ENCODE peak calls at places on chromosomes 5 and 9, in seven cellular contexts. One of them, this sample, is unnamed.

GRCh38 chr9:113619156-113619861 is 155.8 kb downstream of the RGS3 start:
- DNase-seq in hepatocyte: no peak
- DNase-seq in CD8-positive, alpha-beta memory T cell: no peak
- DNase-seq in anterior cingulate cortex: no peak
- DNase-seq in HEK293T: no peak
- DNase-seq in dorsolateral prefrontal cortex: peak
- DNase-seq in omental fat pad: no peak
- DNase-seq in this sample: no peak

GRCh38 chr5:141617682-141618029 is 1.1 kb downstream of the DIAPH1 start:
- DNase-seq in hepatocyte: no peak
- DNase-seq in CD8-positive, alpha-beta memory T cell: no peak
- DNase-seq in anterior cingulate cortex: no peak
- DNase-seq in HEK293T: peak
- DNase-seq in dorsolateral prefrontal cortex: no peak
- DNase-seq in omental fat pad: no peak
- DNase-seq in this sample: no peak

GRCh38 chr9:134293576-134294227 is 32.6 kb upstream of the RXRA start:
- DNase-seq in hepatocyte: peak
- DNase-seq in CD8-positive, alpha-beta memory T cell: no peak
- DNase-seq in anterior cingulate cortex: no peak
- DNase-seq in HEK293T: no peak
- DNase-seq in dorsolateral prefrontal cortex: no peak
- DNase-seq in omental fat pad: no peak
- DNase-seq in this sample: no peak

GRCh38 chr9:129761901-129762359 is 9.1 kb upstream of the PTGES start:
- DNase-seq in hepatocyte: no peak
- DNase-seq in CD8-positive, alpha-beta memory T cell: no peak
- DNase-seq in anterior cingulate cortex: no peak
- DNase-seq in HEK293T: no peak
- DNase-seq in dorsolateral prefrontal cortex: no peak
- DNase-seq in omental fat pad: no peak
- DNase-seq in this sample: no peak

GRCh38 chr9:107046692-107047091 is 183.7 kb downstream of the ZNF462 start:
- DNase-seq in hepatocyte: no peak
- DNase-seq in CD8-positive, alpha-beta memory T cell: no peak
- DNase-seq in anterior cingulate cortex: no peak
- DNase-seq in HEK293T: no peak
- DNase-seq in dorsolateral prefrontal cortex: no peak
- DNase-seq in omental fat pad: no peak
- DNase-seq in this sample: no peak

GRCh38 chr5:179348011-179348530 is 2.8 kb upstream of the ADAMTS2 start:
- DNase-seq in hepatocyte: no peak
- DNase-seq in CD8-positive, alpha-beta memory T cell: no peak
- DNase-seq in anterior cingulate cortex: no peak
- DNase-seq in HEK293T: no peak
- DNase-seq in dorsolateral prefrontal cortex: no peak
- DNase-seq in omental fat pad: no peak
- DNase-seq in this sample: no peak

GRCh38 chr9:128149951-128150593 is 819 bp downstream of the LCN2 start:
- DNase-seq in hepatocyte: no peak
- DNase-seq in CD8-positive, alpha-beta memory T cell: no peak
- DNase-seq in anterior cingulate cortex: no peak
- DNase-seq in HEK293T: no peak
- DNase-seq in dorsolateral prefrontal cortex: no peak
- DNase-seq in omental fat pad: no peak
- DNase-seq in this sample: no peak

GRCh38 chr5:137563646-137564474 is 64.7 kb upstream of the SPOCK1 start:
- DNase-seq in hepatocyte: no peak
- DNase-seq in CD8-positive, alpha-beta memory T cell: no peak
- DNase-seq in anterior cingulate cortex: no peak
- DNase-seq in HEK293T: no peak
- DNase-seq in dorsolateral prefrontal cortex: no peak
- DNase-seq in omental fat pad: no peak
- DNase-seq in this sample: no peak

GRCh38 chr5:23158179-23158578 is 305.0 kb upstream of the CDH12 start:
- DNase-seq in hepatocyte: no peak
- DNase-seq in CD8-positive, alpha-beta memory T cell: no peak
- DNase-seq in anterior cingulate cortex: no peak
- DNase-seq in HEK293T: no peak
- DNase-seq in dorsolateral prefrontal cortex: no peak
- DNase-seq in omental fat pad: no peak
- DNase-seq in this sample: no peak

GRCh38 chr5:56838409-56839039 is 23.2 kb downstream of the MAP3K1 start:
- DNase-seq in hepatocyte: peak
- DNase-seq in CD8-positive, alpha-beta memory T cell: no peak
- DNase-seq in anterior cingulate cortex: no peak
- DNase-seq in HEK293T: no peak
- DNase-seq in dorsolateral prefrontal cortex: no peak
- DNase-seq in omental fat pad: no peak
- DNase-seq in this sample: no peak

GRCh38 chr5:598564-598890 is 13.6 kb upstream of the CEP72 start:
- DNase-seq in hepatocyte: no peak
- DNase-seq in CD8-positive, alpha-beta memory T cell: no peak
- DNase-seq in anterior cingulate cortex: no peak
- DNase-seq in HEK293T: no peak
- DNase-seq in dorsolateral prefrontal cortex: no peak
- DNase-seq in omental fat pad: no peak
- DNase-seq in this sample: no peak

GRCh38 chr9:130728721-130729120 is 35.1 kb downstream of the EXOSC2 start:
- DNase-seq in hepatocyte: no peak
- DNase-seq in CD8-positive, alpha-beta memory T cell: no peak
- DNase-seq in anterior cingulate cortex: no peak
- DNase-seq in HEK293T: no peak
- DNase-seq in dorsolateral prefrontal cortex: no peak
- DNase-seq in omental fat pad: no peak
- DNase-seq in this sample: no peak

GRCh38 chr5:548256-548655 is 24.0 kb upstream of the SLC9A3 start:
- DNase-seq in hepatocyte: no peak
- DNase-seq in CD8-positive, alpha-beta memory T cell: no peak
- DNase-seq in anterior cingulate cortex: no peak
- DNase-seq in HEK293T: no peak
- DNase-seq in dorsolateral prefrontal cortex: no peak
- DNase-seq in omental fat pad: no peak
- DNase-seq in this sample: no peak

GRCh38 chr5:121500262-121500792 is 351.4 kb upstream of the FTMT start:
- DNase-seq in hepatocyte: no peak
- DNase-seq in CD8-positive, alpha-beta memory T cell: no peak
- DNase-seq in anterior cingulate cortex: no peak
- DNase-seq in HEK293T: no peak
- DNase-seq in dorsolateral prefrontal cortex: no peak
- DNase-seq in omental fat pad: no peak
- DNase-seq in this sample: no peak

GRCh38 chr5:136246632-136247031 is 53.7 kb upstream of the SMIM32 start:
- DNase-seq in hepatocyte: no peak
- DNase-seq in CD8-positive, alpha-beta memory T cell: no peak
- DNase-seq in anterior cingulate cortex: no peak
- DNase-seq in HEK293T: no peak
- DNase-seq in dorsolateral prefrontal cortex: no peak
- DNase-seq in omental fat pad: no peak
- DNase-seq in this sample: no peak

GRCh38 chr9:12916037-12916436 is 141.2 kb downstream of the LURAP1L start:
- DNase-seq in hepatocyte: no peak
- DNase-seq in CD8-positive, alpha-beta memory T cell: no peak
- DNase-seq in anterior cingulate cortex: no peak
- DNase-seq in HEK293T: no peak
- DNase-seq in dorsolateral prefrontal cortex: no peak
- DNase-seq in omental fat pad: no peak
- DNase-seq in this sample: no peak

GRCh38 chr5:20368581-20368980 is 380.6 kb upstream of the CDH18 start:
- DNase-seq in hepatocyte: no peak
- DNase-seq in CD8-positive, alpha-beta memory T cell: no peak
- DNase-seq in anterior cingulate cortex: no peak
- DNase-seq in HEK293T: no peak
- DNase-seq in dorsolateral prefrontal cortex: no peak
- DNase-seq in omental fat pad: no peak
- DNase-seq in this sample: no peak

GRCh38 chr5:72649449-72649848 is 142.2 kb upstream of the ZNF366 start:
- DNase-seq in hepatocyte: no peak
- DNase-seq in CD8-positive, alpha-beta memory T cell: no peak
- DNase-seq in anterior cingulate cortex: no peak
- DNase-seq in HEK293T: no peak
- DNase-seq in dorsolateral prefrontal cortex: no peak
- DNase-seq in omental fat pad: no peak
- DNase-seq in this sample: no peak

GRCh38 chr5:168207450-168208029 is 83.9 kb upstream of the WWC1 start:
- DNase-seq in hepatocyte: no peak
- DNase-seq in CD8-positive, alpha-beta memory T cell: no peak
- DNase-seq in anterior cingulate cortex: no peak
- DNase-seq in HEK293T: no peak
- DNase-seq in dorsolateral prefrontal cortex: no peak
- DNase-seq in omental fat pad: no peak
- DNase-seq in this sample: no peak

GRCh38 chr5:123012321-123012720 is 24.2 kb downstream of the PPIC start:
- DNase-seq in hepatocyte: no peak
- DNase-seq in CD8-positive, alpha-beta memory T cell: no peak
- DNase-seq in anterior cingulate cortex: no peak
- DNase-seq in HEK293T: no peak
- DNase-seq in dorsolateral prefrontal cortex: no peak
- DNase-seq in omental fat pad: no peak
- DNase-seq in this sample: no peak

GRCh38 chr9:133708770-133709611 is 29.2 kb downstream of the SARDH start:
- DNase-seq in hepatocyte: no peak
- DNase-seq in CD8-positive, alpha-beta memory T cell: no peak
- DNase-seq in anterior cingulate cortex: no peak
- DNase-seq in HEK293T: no peak
- DNase-seq in dorsolateral prefrontal cortex: peak
- DNase-seq in omental fat pad: no peak
- DNase-seq in this sample: no peak

GRCh38 chr9:16154570-16155078 is 601.8 kb downstream of the CCDC171 start:
- DNase-seq in hepatocyte: peak
- DNase-seq in CD8-positive, alpha-beta memory T cell: no peak
- DNase-seq in anterior cingulate cortex: no peak
- DNase-seq in HEK293T: peak
- DNase-seq in dorsolateral prefrontal cortex: no peak
- DNase-seq in omental fat pad: no peak
- DNase-seq in this sample: peak

GRCh38 chr5:91206103-91206502 is 177.0 kb downstream of the ARRDC3 start:
- DNase-seq in hepatocyte: no peak
- DNase-seq in CD8-positive, alpha-beta memory T cell: no peak
- DNase-seq in anterior cingulate cortex: no peak
- DNase-seq in HEK293T: no peak
- DNase-seq in dorsolateral prefrontal cortex: no peak
- DNase-seq in omental fat pad: no peak
- DNase-seq in this sample: no peak

GRCh38 chr9:83987402-83987791 is 6.8 kb downstream of the RMI1 start:
- DNase-seq in hepatocyte: no peak
- DNase-seq in CD8-positive, alpha-beta memory T cell: no peak
- DNase-seq in anterior cingulate cortex: no peak
- DNase-seq in HEK293T: no peak
- DNase-seq in dorsolateral prefrontal cortex: no peak
- DNase-seq in omental fat pad: no peak
- DNase-seq in this sample: no peak

GRCh38 chr5:78407458-78407857 is 47.0 kb downstream of the SCAMP1 start:
- DNase-seq in hepatocyte: no peak
- DNase-seq in CD8-positive, alpha-beta memory T cell: no peak
- DNase-seq in anterior cingulate cortex: no peak
- DNase-seq in HEK293T: no peak
- DNase-seq in dorsolateral prefrontal cortex: no peak
- DNase-seq in omental fat pad: no peak
- DNase-seq in this sample: no peak

GRCh38 chr5:174970502-174970901 is 246.1 kb downstream of the MSX2 start:
- DNase-seq in hepatocyte: no peak
- DNase-seq in CD8-positive, alpha-beta memory T cell: no peak
- DNase-seq in anterior cingulate cortex: no peak
- DNase-seq in HEK293T: no peak
- DNase-seq in dorsolateral prefrontal cortex: no peak
- DNase-seq in omental fat pad: no peak
- DNase-seq in this sample: no peak

GRCh38 chr9:130499804-130500263 is 55.1 kb downstream of the ASS1 start:
- DNase-seq in hepatocyte: peak
- DNase-seq in CD8-positive, alpha-beta memory T cell: no peak
- DNase-seq in anterior cingulate cortex: no peak
- DNase-seq in HEK293T: no peak
- DNase-seq in dorsolateral prefrontal cortex: no peak
- DNase-seq in omental fat pad: no peak
- DNase-seq in this sample: no peak

GRCh38 chr9:130172161-130172857 is at the start of gene NCS1:
- DNase-seq in hepatocyte: peak
- DNase-seq in CD8-positive, alpha-beta memory T cell: peak
- DNase-seq in anterior cingulate cortex: peak
- DNase-seq in HEK293T: peak
- DNase-seq in dorsolateral prefrontal cortex: peak
- DNase-seq in omental fat pad: peak
- DNase-seq in this sample: no peak

GRCh38 chr9:120366646-120367019 is 213.3 kb downstream of the CDK5RAP2 start:
- DNase-seq in hepatocyte: peak
- DNase-seq in CD8-positive, alpha-beta memory T cell: no peak
- DNase-seq in anterior cingulate cortex: no peak
- DNase-seq in HEK293T: no peak
- DNase-seq in dorsolateral prefrontal cortex: no peak
- DNase-seq in omental fat pad: no peak
- DNase-seq in this sample: no peak

GRCh38 chr9:126403451-126403850 is 76.8 kb downstream of the MVB12B start:
- DNase-seq in hepatocyte: no peak
- DNase-seq in CD8-positive, alpha-beta memory T cell: no peak
- DNase-seq in anterior cingulate cortex: no peak
- DNase-seq in HEK293T: no peak
- DNase-seq in dorsolateral prefrontal cortex: no peak
- DNase-seq in omental fat pad: no peak
- DNase-seq in this sample: no peak

GRCh38 chr5:179223961-179224360 is 121.3 kb downstream of the ADAMTS2 start:
- DNase-seq in hepatocyte: no peak
- DNase-seq in CD8-positive, alpha-beta memory T cell: no peak
- DNase-seq in anterior cingulate cortex: no peak
- DNase-seq in HEK293T: no peak
- DNase-seq in dorsolateral prefrontal cortex: peak
- DNase-seq in omental fat pad: no peak
- DNase-seq in this sample: no peak

This sample was measured in H1.